ENCODE peak calls at places on chromosomes 4 and X, in ten cellular contexts. I is IMR-90; E is ovary; X is PC-3; C is mammary epithelial cell; O is CD4-positive, alpha-beta T cell; Q is brain microvascular endothelial cell; R is fibroblast of lung; K is Peyer's patch; D is prostate gland. S is an unnamed sample.

GRCh38 chrX:119885554-119886428 is 9.9 kb upstream of the AKAP14 start:
- DNase-seq in X (peak; percentile 31), K (no peak), D (no peak), C (no peak), O (no peak), E (no peak), Q (no peak), R (peak; percentile 45), I (peak; percentile 13), S (no peak)

GRCh38 chrX:23631136-23631535 is 36.2 kb upstream of the PRDX4 start:
- DNase-seq in E (no peak), X (no peak), D (no peak), Q (no peak), R (no peak), I (peak; percentile 20), C (no peak), O (no peak), K (no peak), S (no peak)

GRCh38 chr4:35725131-35725530 is 519.2 kb downstream of the ARAP2 start:
- DNase-seq in O (no peak), X (peak; percentile 5), Q (no peak), C (no peak), R (no peak), D (no peak), I (no peak), E (no peak), K (no peak), S (no peak)

GRCh38 chr4:113064244-113064643 is 14.8 kb downstream of the ANK2 start:
- DNase-seq in I (no peak), O (no peak), D (no peak), Q (no peak), E (no peak), R (no peak), K (no peak), C (no peak), X (no peak), S (no peak)

GRCh38 chr4:144176476-144176875 is 36.0 kb upstream of the GYPA start:
- DNase-seq in D (no peak), X (no peak), C (no peak), O (no peak), R (peak; percentile 24), I (no peak), K (no peak), E (no peak), Q (peak; percentile 4), S (no peak)

GRCh38 chrX:77628294-77629025 is 157.6 kb downstream of the ATRX start:
- DNase-seq in E (no peak), D (no peak), O (no peak), C (no peak), K (no peak), Q (no peak), X (peak; percentile 40), R (peak; percentile 16), I (no peak), S (peak; percentile 0)

GRCh38 chr4:61752617-61753016 is 552.5 kb downstream of the ADGRL3 start:
- DNase-seq in D (no peak), C (no peak), O (no peak), X (no peak), I (no peak), E (no peak), R (no peak), K (no peak), Q (no peak), S (no peak)

GRCh38 chrX:107700317-107700774 is 72.0 kb downstream of the PRPS1 start:
- DNase-seq in E (no peak), D (no peak), O (no peak), K (no peak), R (peak; percentile 71), C (peak; percentile 56), X (peak; percentile 49), Q (no peak), I (no peak), S (no peak)

GRCh38 chr4:117560329-117560728 is 474.0 kb upstream of the NDST3 start:
- DNase-seq in E (no peak), R (peak; percentile 53), D (no peak), C (peak; percentile 19), Q (no peak), O (no peak), X (peak; percentile 50), I (peak; percentile 40), K (no peak), S (peak; percentile 28)

GRCh38 chr4:174210952-174211490 is 72.4 kb downstream of the FBXO8 start:
- DNase-seq in X (peak; percentile 46), D (no peak), O (no peak), K (no peak), C (no peak), E (no peak), Q (no peak), R (no peak), I (peak; percentile 62), S (no peak)

GRCh38 chrX:38717871-38718270 is 83.4 kb upstream of the MID1IP1 start:
- DNase-seq in C (peak; percentile 4), K (no peak), R (peak; percentile 26), E (no peak), Q (peak; percentile 3), I (peak; percentile 20), O (no peak), X (peak; percentile 46), D (no peak), S (no peak)

GRCh38 chr4:86935499-86935832 is 655 bp downstream of the AFF1 start:
- DNase-seq in D (peak; percentile 30), E (no peak), C (no peak), I (no peak), K (peak; percentile 56), X (no peak), O (no peak), R (no peak), Q (no peak), S (no peak)

GRCh38 chr4:53786632-53787031 is 195.3 kb upstream of the LNX1 start:
- DNase-seq in R (peak; percentile 78), X (no peak), K (no peak), E (no peak), O (no peak), Q (no peak), D (no peak), C (no peak), I (peak; percentile 93), S (no peak)

GRCh38 chr4:53783208-53783859 is 192.0 kb upstream of the LNX1 start:
- DNase-seq in I (no peak), C (no peak), K (no peak), Q (no peak), X (no peak), R (no peak), D (no peak), E (no peak), O (no peak), S (no peak)

GRCh38 chr4:53784112-53784511 is 192.8 kb upstream of the LNX1 start:
- DNase-seq in O (no peak), R (no peak), D (no peak), Q (no peak), C (no peak), E (no peak), X (no peak), I (no peak), K (no peak), S (no peak)

GRCh38 chr4:53788011-53788410 is 196.7 kb upstream of the LNX1 start:
- DNase-seq in E (no peak), X (no peak), R (no peak), C (no peak), K (no peak), I (no peak), O (no peak), D (no peak), Q (no peak), S (no peak)

GRCh38 chr4:53785996-53786395 is 194.7 kb upstream of the LNX1 start:
- DNase-seq in K (no peak), R (no peak), E (no peak), O (no peak), Q (no peak), C (no peak), D (no peak), I (peak; percentile 29), X (no peak), S (no peak)
- H3K27me3 ChIP-seq in K (no peaks in the 10 kb centered on the region), R (no peaks in the 10 kb centered on the region), E (no peaks in the 10 kb centered on the region), O (no peaks in the 10 kb centered on the region), Q (no peaks in the 10 kb centered on the region), C (no peaks in the 10 kb centered on the region), D (no peaks in the 10 kb centered on the region), I (no peaks in the 10 kb centered on the region), X (no peaks in the 10 kb centered on the region), S (peaks cover 15% of the 10 kb centered on the region)

GRCh38 chrX:102963955-102964354 is 26.9 kb downstream of the RAB40AL start:
- DNase-seq in Q (no peak), K (no peak), C (no peak), E (no peak), R (no peak), I (no peak), X (no peak), D (no peak), O (no peak), S (no peak)

GRCh38 chrX:102957751-102958150 is 20.7 kb downstream of the RAB40AL start:
- DNase-seq in X (no peak), R (peak; percentile 23), K (no peak), I (peak; percentile 5), C (no peak), D (no peak), Q (no peak), E (no peak), O (no peak), S (no peak)

GRCh38 chrX:102959471-102959870 is 22.4 kb downstream of the RAB40AL start:
- DNase-seq in O (no peak), I (peak; percentile 65), D (no peak), X (peak; percentile 88), Q (peak; percentile 55), E (no peak), C (peak; percentile 65), K (no peak), R (peak; percentile 26), S (no peak)

GRCh38 chrX:102958794-102959193 is 21.7 kb downstream of the RAB40AL start:
- DNase-seq in Q (no peak), O (no peak), E (no peak), R (peak; percentile 1), D (no peak), C (peak; percentile 14), K (no peak), I (no peak), X (peak; percentile 31), S (no peak)
- TF ChIP-seq CTCF in Q (no peak), O (no peak), E (no peak), R (no peak), D (no peak), C (no peak), K (no peak), I (no peak), X (peak; percentile 37), S (peak; percentile 33)

GRCh38 chr4:25417014-25417413 is 40.0 kb downstream of the ANAPC4 start:
- DNase-seq in E (no peak), R (no peak), O (no peak), Q (no peak), X (no peak), K (no peak), C (no peak), D (no peak), I (no peak), S (no peak)
- H3K27me3 ChIP-seq in E (no peaks in the 10 kb centered on the region), R (no peaks in the 10 kb centered on the region), O (no peaks in the 10 kb centered on the region), Q (no peaks in the 10 kb centered on the region), X (no peaks in the 10 kb centered on the region), K (no peaks in the 10 kb centered on the region), C (no peaks in the 10 kb centered on the region), D (no peaks in the 10 kb centered on the region), I (no peaks in the 10 kb centered on the region), S (no peaks in the 10 kb centered on the region)

DNA sequence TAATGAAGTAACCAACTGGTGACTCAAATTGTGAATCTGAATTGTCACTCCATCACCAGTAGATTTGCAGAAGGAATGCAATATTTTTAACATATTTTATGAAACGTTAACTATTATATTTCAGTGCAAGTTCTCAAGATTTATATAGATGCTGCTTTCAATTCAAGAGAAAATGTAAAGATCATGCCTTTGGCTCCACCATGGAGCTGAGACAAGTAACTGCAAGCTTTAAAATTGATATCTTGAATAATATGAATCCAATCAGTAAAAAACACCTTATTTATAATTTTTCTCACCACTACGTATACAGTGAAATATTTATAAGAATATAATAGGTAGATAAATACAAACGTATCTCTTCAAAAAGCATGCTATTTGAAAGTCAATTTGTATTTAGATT is 27.8 kb upstream of the GALNTL6 start:
- DNase-seq in E (no peak), X (no peak), I (no peak), Q (no peak), R (no peak), K (no peak), O (no peak), C (no peak), D (no peak), S (no peak)
- TF ChIP-seq CTCF in E (no peak), X (no peak), I (no peak), Q (no peak), R (no peak), K (no peak), O (no peak), C (peak; percentile 3), D (no peak), S (no peak)